ENCODE peak calls at places on chromosomes 1 and 21, in five cellular contexts. Z is H9, E is mesenchymal stem cell, Q is IMR-90, U is H1. D is an unnamed sample.

GRCh38 chr1:192256674-192257334 is 60.0 kb upstream of the RGS21 start:
- DNase-seq in Z (no peak), E (no peak), U (no peak), Q (no peak), D (no peak)

GRCh38 chr1:39562886-39563285 is 13.7 kb downstream of the PABPC4 start:
- DNase-seq in Q (no peak), Z (no peak), E (no peak), U (no peak), D (no peak)

GRCh38 chr1:234617135-234617985 is 7.4 kb upstream of the IRF2BP2 start:
- DNase-seq in U (no peak), Q (no peak), E (no peak), Z (no peak), D (no peak)

GRCh38 chr1:109530457-109531204 is 9.0 kb upstream of the GPR61 start:
- DNase-seq in Z (no peak), Q (no peak), U (no peak), E (no peak), D (no peak)

GRCh38 chr1:9454494-9455066 is 84.7 kb upstream of the SLC25A33 start:
- DNase-seq in Z (no peak), Q (no peak), E (no peak), U (no peak), D (no peak)

GRCh38 chr1:228313536-228314277 is 92.9 kb downstream of the TRIM11 start:
- DNase-seq in Q (no peak), U (no peak), E (no peak), Z (no peak), D (no peak)

GRCh38 chr1:163745204-163745603 is 423.4 kb downstream of the NUF2 start:
- DNase-seq in Z (no peak), E (no peak), Q (no peak), U (no peak), D (no peak)

GRCh38 chr1:31795801-31796621 is 19.8 kb downstream of the SPOCD1 start:
- DNase-seq in Q (peak), U (no peak), Z (no peak), E (peak), D (no peak)

GRCh38 chr1:5983361-5984103 is 8.7 kb downstream of the NPHP4 start:
- DNase-seq in E (peak), Q (peak), U (no peak), Z (no peak), D (no peak)

GRCh38 chr1:226217273-226217672 is 6.2 kb upstream of the MIXL1 start:
- DNase-seq in U (no peak), Q (peak), E (peak), Z (no peak), D (no peak)

GRCh38 chr1:74674278-74675048 is 871 bp upstream of the ERICH3 start:
- DNase-seq in Q (no peak), Z (peak), E (no peak), U (peak), D (no peak)

GRCh38 chr1:9249534-9250335 is 15.2 kb downstream of the H6PD start:
- DNase-seq in Q (peak), E (no peak), U (no peak), Z (peak), D (peak)

GRCh38 chr1:42887366-42887765 is 41.0 kb downstream of the ZNF691 start:
- DNase-seq in Z (no peak), Q (no peak), U (no peak), E (no peak), D (no peak)

GRCh38 chr1:66044912-66045311 is 252.2 kb downstream of the PDE4B start:
- DNase-seq in E (no peak), Z (no peak), U (no peak), Q (no peak), D (no peak)

GRCh38 chr1:158026641-158027040 is 33.2 kb downstream of the KIRREL1 start:
- DNase-seq in Z (no peak), E (no peak), Q (peak), U (no peak), D (no peak)

GRCh38 chr1:212652609-212653008 is 44.0 kb downstream of the ATF3 start:
- DNase-seq in Z (no peak), U (no peak), Q (no peak), E (no peak), D (no peak)

GRCh38 chr1:167723707-167724323 is 2.0 kb downstream of the MPZL1 start:
- DNase-seq in Q (no peak), Z (no peak), U (no peak), E (no peak), D (no peak)
- H2AFZ ChIP-seq in Q (no peak), Z (no peak), U (no peak), E (no peak), D (no peak)

GRCh38 chr1:172821609-172822274 is 162.8 kb downstream of the FASLG start:
- DNase-seq in Q (peak), U (no peak), E (peak), Z (no peak), D (no peak)
- H2BK15ac ChIP-seq in Q (peak), U (no peak), E (no peak), Z (no peak), D (no peak)

GRCh38 chr1:116832932-116833578 is 76.7 kb upstream of the PTGFRN start:
- DNase-seq in Q (no peak), Z (no peak), E (no peak), U (no peak), D (no peak)

GRCh38 chr1:116834605-116835004 is 75.1 kb upstream of the PTGFRN start:
- DNase-seq in Q (no peak), Z (no peak), E (no peak), U (no peak), D (no peak)

GRCh38 chr1:116835161-116835560 is 74.6 kb upstream of the PTGFRN start:
- DNase-seq in U (no peak), E (no peak), Z (no peak), Q (no peak), D (no peak)

GRCh38 chr1:116832268-116832931 is 77.3 kb upstream of the PTGFRN start:
- DNase-seq in U (peak), Z (no peak), E (no peak), Q (no peak), D (no peak)

DNA sequence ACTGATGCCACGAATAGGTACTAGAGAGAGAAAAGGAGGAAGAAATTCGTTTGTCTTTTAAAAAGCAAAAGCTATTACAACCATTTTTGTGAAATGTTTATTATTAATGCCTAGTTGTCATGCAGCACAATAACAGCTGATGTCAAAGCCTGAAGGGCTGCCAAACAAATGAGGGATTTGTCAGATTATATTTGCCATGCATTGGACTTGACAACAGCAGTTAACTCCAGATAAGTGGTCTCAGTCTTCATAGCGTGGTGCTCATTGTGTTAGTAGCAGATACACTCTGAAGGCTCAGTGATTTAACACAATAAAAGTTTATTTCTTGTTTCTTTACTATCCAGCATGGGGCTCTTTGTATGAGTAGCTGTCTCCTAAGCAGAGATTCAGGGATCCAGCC is 76.1 kb upstream of the PTGFRN start:
- DNase-seq in U (no peak), E (no peak), Z (no peak), Q (no peak), D (no peak)
- H2AK5ac ChIP-seq in U (no peak), E (no peak), Z (no peak), Q (no peak), D (no peak)

GRCh38 chr1:156246241-156246761 is 1.6 kb downstream of the PAQR6 start:
- DNase-seq in E (no peak), Q (no peak), U (no peak), Z (no peak), D (no peak)

GRCh38 chr1:156246762-156247459 is 945 bp downstream of the PAQR6 start:
- DNase-seq in E (no peak), Z (no peak), Q (no peak), U (no peak), D (no peak)

GRCh38 chr1:156244712-156245111 is 2.7 kb downstream of the BGLAP start:
- DNase-seq in Z (no peak), U (no peak), E (no peak), Q (no peak), D (no peak)

GRCh38 chr1:156244126-156244525 is 2.1 kb downstream of the BGLAP start:
- DNase-seq in Q (no peak), E (no peak), Z (no peak), U (no peak), D (no peak)

DNA sequence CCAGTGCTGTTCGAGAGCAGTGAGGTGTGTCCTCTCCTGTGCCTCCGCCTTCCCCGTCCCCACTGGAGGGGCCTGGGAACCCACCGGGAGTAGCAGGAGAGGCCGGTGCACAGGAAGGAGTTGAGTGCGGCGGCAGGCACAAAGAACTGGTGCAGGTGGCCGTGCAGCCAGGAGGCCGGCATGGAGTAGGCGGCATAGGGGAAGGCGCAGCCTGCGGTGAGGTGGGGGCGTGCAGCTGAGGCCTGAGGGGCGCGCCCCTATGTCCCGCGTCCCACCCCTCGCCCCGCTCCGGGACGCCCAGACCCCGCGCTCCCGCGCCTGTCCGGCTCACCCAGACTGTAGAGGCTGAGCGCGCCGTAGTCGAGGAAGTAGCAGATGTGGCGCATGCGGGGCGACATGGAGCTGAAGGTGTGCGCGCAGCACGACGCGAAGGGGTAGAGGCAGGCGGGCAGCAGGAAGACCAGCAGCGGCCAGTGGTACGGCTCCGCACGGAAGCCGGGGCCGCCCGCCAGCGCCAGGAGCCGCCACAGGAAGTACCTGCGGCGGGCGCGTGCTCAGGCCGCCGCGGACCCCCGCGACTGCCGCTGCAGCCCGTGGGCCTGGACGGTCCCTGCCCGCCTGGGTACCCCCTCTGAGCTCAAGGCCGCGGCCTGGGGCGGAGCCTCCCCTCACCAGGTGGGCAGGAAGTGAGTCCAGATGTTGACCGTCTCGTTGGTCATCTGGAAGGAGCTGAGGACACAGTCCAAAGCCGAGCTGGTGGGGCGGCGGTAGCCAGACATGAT is 2.2 kb downstream of the PAQR6 start:
- DNase-seq in Q (no peak), U (no peak), E (no peak), Z (peak), D (no peak)
- H2AFZ ChIP-seq in Q (peak), U (no peak), E (no peak), Z (no peak), D (no peak)

GRCh38 chr1:244047739-244048565 is 3.1 kb upstream of the ZBTB18 start:
- DNase-seq in E (peak), Q (peak), U (peak), Z (peak), D (peak)

GRCh38 chr1:244049969-244050834 is 881 bp upstream of the ZBTB18 start:
- DNase-seq in U (no peak), E (peak), Q (no peak), Z (no peak), D (no peak)

GRCh38 chr1:244048566-244049141 is 2.4 kb upstream of the ZBTB18 start:
- DNase-seq in U (no peak), E (no peak), Q (no peak), Z (no peak), D (no peak)

GRCh38 chr1:244050835-244051444 is at the start of gene ZBTB18:
- DNase-seq in E (peak), Z (no peak), Q (peak), U (no peak), D (no peak)

DNA sequence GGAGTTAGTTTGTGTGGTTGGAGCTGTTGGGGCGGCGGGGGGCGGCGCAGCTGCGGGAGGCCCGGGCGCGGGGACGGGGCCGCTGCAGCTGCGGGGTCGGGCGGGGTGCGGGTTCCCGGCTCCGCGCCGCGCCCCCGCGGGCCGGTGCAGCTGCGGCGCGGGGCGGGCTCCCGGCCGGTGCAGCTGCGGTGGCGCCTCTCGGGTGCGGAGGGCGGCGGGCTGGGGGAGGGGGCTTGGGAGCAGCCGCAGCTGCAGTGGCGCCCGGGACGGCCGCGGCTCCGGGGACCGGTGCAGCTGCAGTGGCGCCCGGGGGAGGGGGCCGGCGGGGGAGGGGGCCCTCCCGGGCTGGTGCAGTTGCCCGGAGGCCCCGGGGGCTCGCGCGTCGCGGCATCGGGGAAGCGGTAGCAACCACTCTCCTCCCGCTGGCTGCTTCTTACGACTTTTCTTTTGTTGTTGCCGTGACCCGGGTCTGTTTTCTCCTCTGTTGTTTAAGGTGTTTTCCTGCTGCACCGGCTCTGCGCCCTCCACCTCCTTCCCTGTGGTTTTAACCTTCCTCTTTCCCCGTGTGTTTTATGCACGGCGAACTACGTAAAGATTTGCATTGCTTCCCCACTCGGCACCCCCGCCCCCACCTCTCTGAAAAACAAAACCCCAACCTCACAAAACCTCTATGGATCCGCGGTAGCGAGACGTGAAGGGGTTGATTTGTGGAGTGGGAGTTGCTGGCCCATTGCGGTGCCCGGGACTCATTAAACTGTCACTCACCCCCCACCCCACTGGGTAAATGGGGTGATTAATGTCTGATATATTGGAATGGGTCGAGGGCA is 1.7 kb upstream of the ZBTB18 start:
- DNase-seq in E (peak), Z (no peak), Q (no peak), U (no peak), D (no peak)
- H2BK15ac ChIP-seq in E (no peak), Z (no peak), Q (no peak), U (no peak), D (no peak)

GRCh38 chr1:116857092-116857491 is 52.6 kb upstream of the PTGFRN start:
- DNase-seq in Z (no peak), E (no peak), U (no peak), Q (no peak), D (no peak)
- H2AK5ac ChIP-seq in Z (no peak), E (no peak), U (no peak), Q (no peak), D (no peak)

GRCh38 chr1:97047412-97047793 is 325.8 kb downstream of the PTBP2 start:
- DNase-seq in Z (no peak), E (no peak), Q (no peak), U (no peak), D (no peak)
- H2AFZ ChIP-seq in Z (no peak), E (no peak), Q (no peak), U (no peak), D (no peak)

GRCh38 chr1:160653620-160654016 is 6.8 kb upstream of the SLAMF1 start:
- DNase-seq in Q (no peak), E (no peak), Z (no peak), U (no peak), D (no peak)
- H2BK15ac ChIP-seq in Q (no peak), E (peak), Z (no peak), U (no peak), D (no peak)

DNA sequence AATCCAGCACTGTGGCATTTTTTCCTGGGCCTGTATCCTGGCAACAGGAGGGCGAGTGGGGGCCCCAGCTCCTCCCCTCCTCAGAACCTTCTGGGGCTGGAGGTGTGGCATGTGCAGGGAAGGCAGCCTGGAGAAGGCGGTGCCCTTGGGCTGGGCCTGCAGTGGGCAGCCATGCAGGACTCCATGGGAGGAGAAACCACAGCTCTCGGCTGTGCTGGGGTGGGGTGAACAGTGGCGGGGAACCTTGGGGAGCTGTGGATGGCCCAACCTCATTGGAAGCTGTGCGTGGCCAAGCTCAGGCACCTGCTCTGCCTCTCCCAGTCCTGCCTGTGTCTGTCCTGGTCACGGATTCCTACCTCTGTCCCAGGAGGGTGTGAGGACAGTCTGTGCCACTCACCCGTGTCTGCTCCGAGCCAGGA is 15.7 kb downstream of the COL18A1 start:
- DNase-seq in E (no peak), U (no peak), Z (no peak), Q (no peak), D (no peak)
- H2AK5ac ChIP-seq in E (no peak), U (no peak), Z (no peak), Q (no peak), D (peak)